ENCODE peak calls at places on chromosome 4, in seven cellular contexts. Y is stimulated activated CD8-positive, alpha-beta memory T cell treated with anti-CD3 and anti-CD28 coated beads, Interleukin-7, amount 100 ng/mL, for 4 hours; N is GM13977; V is sciatic nerve; J is GM04504; K is type B pancreatic cell; A is GM12891. Q is an unnamed sample.
A peak's percentile ranks its signal among the peaks of the same experiment; 100 is the strongest.

GRCh38 chr4:173821031-173821430 is 291.0 kb upstream of the HAND2 start:
- DNase-seq in V (no peak), N (no peak), Y (no peak), A (no peak), J (peak; percentile 20), K (no peak), Q (no peak)

GRCh38 chr4:157291071-157291470 is 70.5 kb downstream of the GRIA2 start:
- DNase-seq in J (no peak), N (no peak), K (no peak), Y (no peak), A (no peak), V (no peak), Q (no peak)

GRCh38 chr4:186604124-186604627 is 48.8 kb upstream of the MTNR1A start:
- DNase-seq in A (no peak), J (no peak), V (no peak), Y (no peak), K (no peak), N (no peak), Q (no peak)

GRCh38 chr4:111399523-111400135 is 745.6 kb upstream of the FAM241A start:
- DNase-seq in K (no peak), J (no peak), N (no peak), V (no peak), A (no peak), Y (no peak), Q (no peak)

GRCh38 chr4:64747919-64748715 is 338.9 kb upstream of the TECRL start:
- DNase-seq in K (no peak), N (no peak), V (no peak), Y (no peak), A (no peak), J (no peak), Q (no peak)

GRCh38 chr4:124505211-124505610 is 207.3 kb downstream of the ANKRD50 start:
- DNase-seq in A (no peak), N (no peak), V (no peak), K (no peak), J (no peak), Y (no peak), Q (no peak)

GRCh38 chr4:180190382-180190781 is 2052.8 kb upstream of the TENM3 start:
- DNase-seq in N (no peak), J (no peak), Y (no peak), A (no peak), V (no peak), K (no peak), Q (no peak)

GRCh38 chr4:74033721-74034120 is 4.8 kb downstream of the CXCL3 start:
- DNase-seq in K (no peak), Y (no peak), A (no peak), J (no peak), V (no peak), N (no peak), Q (no peak)

GRCh38 chr4:3809451-3810110 is 43.4 kb downstream of the ADRA2C start:
- DNase-seq in V (no peak), A (no peak), J (no peak), N (no peak), Y (no peak), K (no peak), Q (no peak)

GRCh38 chr4:56099378-56099786 is 150.6 kb downstream of the CEP135 start:
- DNase-seq in Y (no peak), K (no peak), N (no peak), J (no peak), A (no peak), V (no peak), Q (no peak)

GRCh38 chr4:2931765-2932560 is 31.2 kb downstream of the NOP14 start:
- DNase-seq in A (peak; percentile 76), J (no peak), Y (peak; percentile 45), K (no peak), N (peak; percentile 79), V (peak; percentile 70), Q (no peak)

GRCh38 chr4:100489316-100489715 is 28.5 kb downstream of the EMCN start:
- DNase-seq in N (no peak), Y (no peak), A (no peak), K (no peak), V (no peak), J (no peak), Q (no peak)

GRCh38 chr4:122739174-122739573 is 6.7 kb downstream of the BBS12 start:
- DNase-seq in J (peak; percentile 66), V (no peak), N (no peak), A (no peak), Y (no peak), K (no peak), Q (no peak)

GRCh38 chr4:82372874-82373815 is 646 bp downstream of the HNRNPD start:
- DNase-seq in N (peak; percentile 59), Y (peak; percentile 59), J (peak; percentile 38), V (peak; percentile 81), A (peak; percentile 39), K (no peak), Q (peak; percentile 69)

GRCh38 chr4:973431-974397 is at the start of gene DGKQ:
- DNase-seq in K (peak; percentile 89), Y (peak; percentile 86), N (peak; percentile 100), A (peak; percentile 99), V (peak; percentile 93), J (peak; percentile 66), Q (peak; percentile 87)

GRCh38 chr4:129140521-129140920 is 44.6 kb downstream of the C4orf33 start:
- DNase-seq in N (no peak), Y (no peak), V (no peak), J (no peak), A (no peak), K (no peak), Q (no peak)

GRCh38 chr4:140726776-140727500 is 29.2 kb downstream of the TBC1D9 start:
- DNase-seq in N (no peak), V (no peak), Y (no peak), A (no peak), J (no peak), K (no peak), Q (no peak)

GRCh38 chr4:104491396-104491821 is 3.3 kb downstream of the CXXC4 start:
- DNase-seq in V (peak; percentile 67), Y (peak; percentile 46), K (peak; percentile 77), A (no peak), N (peak; percentile 58), J (no peak), Q (no peak)

GRCh38 chr4:41294445-41295062 is 37.8 kb downstream of the UCHL1 start:
- DNase-seq in K (no peak), Y (no peak), V (no peak), N (no peak), A (no peak), J (no peak), Q (no peak)

GRCh38 chr4:17726911-17727310 is 54.5 kb downstream of the FAM184B start:
- DNase-seq in V (no peak), Y (no peak), N (no peak), J (no peak), K (no peak), A (no peak), Q (no peak)

GRCh38 chr4:81032805-81033684 is 2.5 kb downstream of the BMP3 start:
- DNase-seq in Y (no peak), K (no peak), A (no peak), J (no peak), N (no peak), V (no peak), Q (no peak)

GRCh38 chr4:83255584-83255983 is 29.0 kb downstream of the COQ2 start:
- DNase-seq in N (no peak), V (no peak), J (peak; percentile 80), Y (no peak), A (no peak), K (no peak), Q (no peak)

GRCh38 chr4:152668338-152668964 is 11.3 kb downstream of the TMEM154 start:
- DNase-seq in V (no peak), N (no peak), A (no peak), J (no peak), Y (no peak), K (no peak), Q (no peak)

GRCh38 chr4:44623687-44624086 is 27.7 kb downstream of the YIPF7 start:
- DNase-seq in J (no peak), V (no peak), N (no peak), Y (no peak), A (no peak), K (no peak), Q (no peak)

GRCh38 chr4:7610062-7610670 is 175.4 kb upstream of the PSAPL1 start:
- DNase-seq in A (no peak), J (no peak), N (no peak), V (no peak), K (no peak), Y (no peak), Q (no peak)

GRCh38 chr4:168499241-168499640 is 2.4 kb downstream of the PALLD start:
- DNase-seq in J (no peak), N (no peak), A (no peak), Y (no peak), K (no peak), V (no peak), Q (no peak)

GRCh38 chr4:5654791-5655190 is 53.6 kb downstream of the EVC2 start:
- DNase-seq in K (no peak), Y (no peak), N (no peak), J (no peak), V (no peak), A (no peak), Q (no peak)

GRCh38 chr4:183200453-183200852 is 101.4 kb downstream of the WWC2 start:
- DNase-seq in N (no peak), V (peak; percentile 66), J (peak; percentile 86), Y (no peak), K (no peak), A (no peak), Q (no peak)

GRCh38 chr4:110122201-110122600 is 76.2 kb downstream of the ELOVL6 start:
- DNase-seq in Y (no peak), J (no peak), A (no peak), V (no peak), K (no peak), N (no peak), Q (no peak)

GRCh38 chr4:8052160-8052691 is 106.4 kb downstream of the ABLIM2 start:
- DNase-seq in K (no peak), V (no peak), N (no peak), A (no peak), J (no peak), Y (no peak), Q (no peak)

GRCh38 chr4:95013236-95013635 is 255.5 kb downstream of the BMPR1B start:
- DNase-seq in J (no peak), V (no peak), A (no peak), Y (no peak), N (no peak), K (no peak), Q (no peak)

GRCh38 chr4:5718411-5718810 is 7.4 kb downstream of the EVC start:
- DNase-seq in A (no peak), K (no peak), J (no peak), V (no peak), N (no peak), Y (no peak), Q (no peak)

GRCh38 chr4:175996231-175996630 is 69.4 kb upstream of the WDR17 start:
- DNase-seq in V (no peak), Y (no peak), K (no peak), N (no peak), A (no peak), J (no peak), Q (no peak)